ENCODE peak calls at places on chromosomes 5 and 9, in eight cellular contexts. Q is A172, O is fibroblast of pulmonary artery, Z is AG09319, M is COR-L47, D is NCI-H1105 treated with DMSO at 0.1 percent for 48 hours, N is head of caudate nucleus, T is Kasumi-1. S is an unnamed sample.
A peak's percentile ranks its signal among the peaks of the same experiment; 100 is the strongest.

GRCh38 chr5:151770383-151771258 is 1.1 kb upstream of the G3BP1 start:
- DNase-seq in Q (no peak), O (peak; percentile 84), Z (peak; percentile 30), M (peak; percentile 79), D (peak; percentile 45), N (peak; percentile 74), T (peak; percentile 78), S (peak; percentile 84)

GRCh38 chr9:17394868-17395488 is 183.9 kb upstream of the SH3GL2 start:
- DNase-seq in Q (no peak), O (no peak), Z (no peak), M (no peak), D (no peak), N (no peak), T (no peak), S (peak; percentile 68)

GRCh38 chr5:79436224-79436623 is 77.7 kb downstream of the HOMER1 start:
- DNase-seq in Q (peak; percentile 8), O (peak; percentile 62), Z (no peak), M (no peak), D (no peak), N (no peak), T (no peak), S (no peak)

GRCh38 chr5:106481375-106481774 is 1189.4 kb downstream of the EFNA5 start:
- DNase-seq in Q (no peak), O (peak; percentile 4), Z (no peak), M (no peak), D (no peak), N (no peak), T (peak; percentile 48), S (no peak)

GRCh38 chr9:34675048-34675714 is 12.7 kb upstream of the CCL27 start:
- DNase-seq in Q (peak; percentile 28), O (peak; percentile 83), Z (no peak), M (peak; percentile 56), D (peak; percentile 40), N (peak; percentile 44), T (peak; percentile 87), S (peak; percentile 93)

GRCh38 chr5:60340965-60341471 is 358.9 kb downstream of the DEPDC1B start:
- DNase-seq in Q (no peak), O (no peak), Z (no peak), M (no peak), D (no peak), N (no peak), T (no peak), S (no peak)

GRCh38 chr5:35634326-35634725 is 16.7 kb downstream of the SPEF2 start:
- DNase-seq in Q (no peak), O (no peak), Z (no peak), M (no peak), D (no peak), N (no peak), T (no peak), S (no peak)

GRCh38 chr5:37604290-37604689 is 225.2 kb downstream of the WDR70 start:
- DNase-seq in Q (no peak), O (no peak), Z (no peak), M (no peak), D (no peak), N (no peak), T (no peak), S (no peak)

GRCh38 chr5:148172377-148172776 is 4.0 kb downstream of the SPINK14 start:
- DNase-seq in Q (no peak), O (no peak), Z (no peak), M (no peak), D (no peak), N (no peak), T (no peak), S (no peak)

GRCh38 chr9:111271481-111272080 is 58.4 kb downstream of the OR2K2 start:
- DNase-seq in Q (no peak), O (peak; percentile 9), Z (no peak), M (no peak), D (no peak), N (no peak), T (no peak), S (no peak)

GRCh38 chr5:174727794-174728662 is 3.6 kb downstream of the MSX2 start:
- DNase-seq in Q (no peak), O (no peak), Z (no peak), M (no peak), D (no peak), N (no peak), T (no peak), S (no peak)

S was measured in Karpas-422.